ENCODE peak calls at places on chromosomes 6 and 20, in six cellular contexts. R is IMR-90, U is trophoblast cell, A is H1, O is neuronal stem cell, B is mesenchymal stem cell. N is an unnamed sample.

GRCh38 chr6:22231616-22232015 is 65.2 kb downstream of the PRL start:
- DNase-seq in R (peak), U (no peak), A (no peak), O (no peak), B (no peak), N (no peak)

GRCh38 chr20:9884061-9884460 is 45.2 kb upstream of the PAK5 start:
- DNase-seq in R (no peak), U (no peak), A (no peak), O (no peak), B (no peak), N (no peak)

GRCh38 chr20:25032065-25032477 is 25.9 kb downstream of the ACSS1 start:
- DNase-seq in R (no peak), U (no peak), A (no peak), O (no peak), B (no peak), N (no peak)

GRCh38 chr20:8932192-8933150 is 136.4 kb upstream of the PLCB4 start:
- DNase-seq in R (peak), U (no peak), A (no peak), O (no peak), B (peak), N (no peak)

GRCh38 chr6:53524455-53524815 is 20.5 kb downstream of the GCLC start:
- DNase-seq in R (peak), U (peak), A (no peak), O (no peak), B (peak), N (no peak)

GRCh38 chr20:34954905-34955231 is 738 bp downstream of the GSS start:
- DNase-seq in R (peak), U (peak), A (no peak), O (no peak), B (no peak), N (no peak)

GRCh38 chr6:42007753-42008528 is 42.4 kb upstream of the TAF8 start:
- DNase-seq in R (no peak), U (no peak), A (no peak), O (no peak), B (no peak), N (no peak)

GRCh38 chr20:41094656-41095055 is 42.7 kb upstream of the PLCG1 start:
- DNase-seq in R (peak), U (no peak), A (no peak), O (no peak), B (peak), N (no peak)

GRCh38 chr20:62255976-62256375 is 17.7 kb downstream of the OSBPL2 start:
- DNase-seq in R (no peak), U (no peak), A (no peak), O (no peak), B (no peak), N (no peak)

GRCh38 chr6:113570176-113570575 is 287.0 kb upstream of the MARCKS start:
- DNase-seq in R (no peak), U (no peak), A (no peak), O (no peak), B (no peak), N (no peak)

GRCh38 chr6:122956376-122956775 is 39.7 kb upstream of the CLVS2 start:
- DNase-seq in R (no peak), U (no peak), A (no peak), O (no peak), B (no peak), N (peak)

GRCh38 chr6:69155467-69155866 is 520.4 kb downstream of the ADGRB3 start:
- DNase-seq in R (no peak), U (no peak), A (no peak), O (no peak), B (no peak), N (no peak)

GRCh38 chr20:32439132-32439829 is 81.2 kb downstream of the ASXL1 start:
- DNase-seq in R (peak), U (no peak), A (no peak), O (no peak), B (peak), N (no peak)

GRCh38 chr6:121499666-121500065 is 64.2 kb downstream of the GJA1 start:
- DNase-seq in R (no peak), U (no peak), A (no peak), O (no peak), B (no peak), N (no peak)

GRCh38 chr20:10271470-10272219 is 53.0 kb downstream of the SNAP25 start:
- DNase-seq in R (peak), U (no peak), A (no peak), O (no peak), B (no peak), N (no peak)

GRCh38 chr20:64143018-64143801 is 21.0 kb upstream of the MYT1 start:
- DNase-seq in R (no peak), U (no peak), A (no peak), O (no peak), B (no peak), N (no peak)

GRCh38 chr20:10861619-10862018 is 187.8 kb upstream of the JAG1 start:
- DNase-seq in R (no peak), U (no peak), A (no peak), O (no peak), B (no peak), N (no peak)

GRCh38 chr20:63246490-63247284 is 7.6 kb downstream of the NKAIN4 start:
- DNase-seq in R (no peak), U (no peak), A (no peak), O (no peak), B (no peak), N (peak)

GRCh38 chr20:46182801-46183200 is 64.7 kb downstream of the CD40 start:
- DNase-seq in R (no peak), U (no peak), A (no peak), O (no peak), B (no peak), N (no peak)

GRCh38 chr20:13422637-13423036 is 201.6 kb downstream of the ISM1 start:
- DNase-seq in R (peak), U (no peak), A (no peak), O (no peak), B (peak), N (no peak)

GRCh38 chr20:25252226-25252625 is 4.3 kb downstream of the PYGB start:
- DNase-seq in R (no peak), U (no peak), A (no peak), O (no peak), B (no peak), N (no peak)

GRCh38 chr6:20542927-20543602 is 8.8 kb downstream of the CDKAL1 start:
- DNase-seq in R (peak), U (peak), A (no peak), O (no peak), B (peak), N (no peak)

GRCh38 chr6:19279137-19279747 is 557.9 kb upstream of the ID4 start:
- DNase-seq in R (no peak), U (no peak), A (no peak), O (no peak), B (no peak), N (no peak)

GRCh38 chr6:90135672-90136071 is 161.0 kb downstream of the BACH2 start:
- DNase-seq in R (peak), U (no peak), A (no peak), O (no peak), B (peak), N (no peak)

GRCh38 chr20:58552366-58552934 is 37.3 kb upstream of the APCDD1L start:
- DNase-seq in R (no peak), U (no peak), A (no peak), O (no peak), B (no peak), N (peak)

GRCh38 chr6:10237284-10238043 is 177.4 kb downstream of the TFAP2A start:
- DNase-seq in R (peak), U (peak), A (no peak), O (no peak), B (no peak), N (no peak)

GRCh38 chr6:36998723-36999466 is 6.6 kb upstream of the FGD2 start:
- DNase-seq in R (no peak), U (no peak), A (no peak), O (no peak), B (no peak), N (no peak)

GRCh38 chr6:113428702-113429101 is 428.4 kb upstream of the MARCKS start:
- DNase-seq in R (peak), U (no peak), A (no peak), O (no peak), B (peak), N (no peak)

DNA sequence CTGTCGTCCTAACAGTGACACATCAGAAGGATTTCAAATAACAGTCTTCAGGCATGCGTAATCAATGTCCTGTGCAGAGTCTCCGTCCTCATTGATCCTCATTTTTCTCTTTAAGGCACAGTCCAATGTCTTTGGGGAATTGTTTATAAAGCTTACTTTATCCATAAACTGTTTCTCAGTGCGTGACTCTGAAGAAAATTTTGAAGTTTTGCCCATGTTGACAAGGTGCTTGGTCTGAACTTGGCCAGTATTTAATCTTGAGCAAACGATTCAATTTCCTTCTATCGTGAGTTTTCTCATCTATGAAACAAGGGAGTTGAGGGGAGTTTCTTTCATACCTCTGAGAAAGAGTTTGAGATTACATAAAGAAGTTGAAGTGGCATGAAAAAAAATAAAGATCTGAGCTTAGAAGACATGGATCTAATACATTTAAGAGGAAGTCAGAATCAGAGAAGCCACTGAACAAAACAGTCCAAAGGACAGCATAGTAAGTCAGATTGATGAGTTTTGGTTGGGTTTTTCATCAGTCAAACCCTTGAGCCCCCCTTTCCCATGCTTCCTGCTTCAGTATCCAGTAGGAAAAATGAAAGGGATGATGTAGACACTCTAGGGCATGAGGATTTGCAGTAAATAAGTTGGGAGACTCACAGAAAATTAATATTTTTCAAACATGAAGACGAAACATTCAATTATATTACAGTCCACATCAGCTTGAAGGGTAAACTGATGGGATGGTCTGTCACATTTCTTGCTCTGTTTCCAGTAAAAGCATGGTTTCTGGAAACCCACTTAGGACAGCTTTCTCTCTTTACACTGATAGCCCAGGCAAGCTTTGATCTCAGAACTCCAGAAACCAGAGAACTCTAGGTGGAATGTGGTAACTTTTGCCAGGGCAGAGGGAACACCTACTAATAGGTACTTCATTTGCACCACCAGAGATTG is 8.1 kb downstream of the EDN1 start:
- DNase-seq in R (no peak), U (no peak), A (no peak), O (no peak), B (no peak), N (no peak)
- H3K14ac ChIP-seq in R (no peak), U (no peak), A (no peak), O (no peak), B (no peak), N (no peak)

GRCh38 chr6:28541996-28542395 is 16.3 kb downstream of the GPX5 start:
- DNase-seq in R (no peak), U (no peak), A (no peak), O (no peak), B (no peak), N (no peak)
- H3K14ac ChIP-seq in R (no peak), U (no peak), A (no peak), O (no peak), B (no peak), N (peak)

GRCh38 chr6:55562318-55562717 is 16.7 kb downstream of the HMGCLL1 start:
- DNase-seq in R (no peak), U (no peak), A (no peak), O (no peak), B (no peak), N (no peak)
- H3K14ac ChIP-seq in R (no peak), U (no peak), A (no peak), O (no peak), B (no peak), N (no peak)

DNA sequence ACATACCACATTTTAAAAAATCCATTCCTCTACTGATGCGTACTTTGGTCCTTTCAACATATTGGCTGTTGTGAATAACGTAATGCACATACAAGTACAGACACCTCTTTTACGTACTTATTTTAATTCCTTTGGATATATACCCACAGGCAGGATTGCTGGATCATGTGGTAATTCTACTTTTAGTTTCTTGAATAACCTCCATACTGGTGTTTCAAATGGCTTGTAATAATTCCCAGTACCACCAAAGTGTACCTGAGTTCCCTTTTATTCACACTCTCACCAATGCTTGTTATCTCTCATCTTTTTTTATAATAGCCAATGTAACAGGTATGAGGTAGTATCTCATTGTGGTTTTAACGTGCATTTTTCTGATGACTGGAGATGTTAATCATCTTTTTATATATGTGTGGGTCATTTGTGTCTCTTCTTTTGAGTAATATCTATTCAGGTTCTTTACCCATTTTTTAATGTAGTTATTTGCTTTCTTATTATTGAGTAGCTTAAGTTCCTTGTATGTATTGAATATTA is 191.9 kb downstream of the ADGB start:
- DNase-seq in R (no peak), U (no peak), A (no peak), O (no peak), B (no peak), N (no peak)
- H3K14ac ChIP-seq in R (no peak), U (no peak), A (no peak), O (no peak), B (no peak), N (no peak)

DNA sequence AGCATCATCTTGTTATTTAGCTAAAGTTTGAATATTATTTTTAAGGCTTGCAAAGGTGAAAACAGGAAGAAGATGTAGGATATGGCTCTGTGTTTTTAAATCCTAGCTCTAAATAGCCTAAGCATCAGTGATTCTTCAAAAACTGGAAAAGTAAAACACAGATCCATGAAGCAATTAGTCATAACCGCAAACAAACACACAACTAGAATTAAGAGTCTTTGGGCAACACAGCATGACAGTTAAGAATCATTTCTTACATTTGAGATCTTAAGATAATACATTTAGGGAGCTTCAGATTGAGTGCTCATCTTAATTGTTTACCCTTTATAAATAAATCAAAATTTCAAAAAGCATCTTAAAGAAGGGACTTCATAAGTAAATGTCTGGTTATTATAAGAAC is 115.8 kb upstream of the MAP7 start:
- DNase-seq in R (no peak), U (no peak), A (no peak), O (no peak), B (no peak), N (no peak)
- H3K14ac ChIP-seq in R (no peak), U (no peak), A (no peak), O (no peak), B (no peak), N (no peak)

GRCh38 chr6:145036848-145037567 is 698.3 kb downstream of the EPM2A start:
- DNase-seq in R (peak), U (peak), A (no peak), O (no peak), B (peak), N (no peak)
- H3K14ac ChIP-seq in R (no peak), U (no peak), A (no peak), O (no peak), B (no peak), N (no peak)

GRCh38 chr6:149614352-149614751 is 34.2 kb downstream of the KATNA1 start:
- DNase-seq in R (peak), U (peak), A (no peak), O (no peak), B (no peak), N (no peak)

DNA sequence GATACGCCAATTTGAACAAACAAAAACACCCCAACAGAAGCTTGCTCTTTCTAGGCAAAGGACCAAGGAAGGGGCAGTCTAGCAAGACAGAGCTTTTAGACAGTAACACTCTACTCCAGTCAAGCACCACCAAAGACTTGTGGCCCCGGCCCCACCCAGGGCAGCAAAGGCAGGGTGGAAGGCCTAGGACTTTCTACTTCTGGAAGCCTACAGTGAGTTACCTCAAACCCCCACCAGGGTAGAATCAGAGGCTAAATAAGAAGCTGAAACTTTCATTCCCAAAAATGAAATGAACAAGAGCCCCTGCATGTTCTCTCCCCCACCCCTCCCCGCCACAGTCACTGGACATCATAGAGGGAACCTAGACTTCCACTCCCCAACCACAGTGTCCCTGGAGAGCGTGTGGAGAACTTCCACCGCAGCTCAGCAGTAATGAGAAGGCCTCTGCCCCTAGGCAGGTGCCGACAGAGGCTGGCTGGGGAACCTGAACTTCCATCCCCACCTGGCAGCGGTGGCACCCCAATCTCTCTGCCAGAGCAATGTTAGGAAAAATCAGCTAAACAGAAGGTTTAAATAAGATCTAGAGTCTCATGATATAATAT is 40.0 kb downstream of the KATNA1 start:
- DNase-seq in R (no peak), U (no peak), A (no peak), O (no peak), B (no peak), N (no peak)
- H3K14ac ChIP-seq in R (no peak), U (no peak), A (no peak), O (no peak), B (no peak), N (no peak)

DNA sequence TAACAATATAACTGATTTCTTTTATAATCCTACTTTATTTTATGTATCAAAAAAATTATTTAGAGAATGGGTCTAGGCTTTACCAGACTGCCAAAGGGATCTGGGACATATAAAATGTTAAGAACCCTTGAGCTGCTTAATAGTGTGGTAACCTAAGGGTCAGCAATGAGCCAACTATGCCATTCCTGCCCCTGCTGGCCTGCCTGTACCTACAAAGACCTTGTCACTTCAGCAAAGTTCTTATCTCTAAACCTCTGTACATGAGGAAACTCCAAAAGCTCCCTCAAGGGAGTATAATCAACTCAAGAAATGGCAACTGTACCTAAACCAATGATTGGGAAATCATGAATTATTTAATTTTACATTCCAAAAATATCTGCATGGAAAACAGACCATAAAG is 266.9 kb downstream of the PKHD1 start:
- DNase-seq in R (no peak), U (no peak), A (no peak), O (no peak), B (no peak), N (no peak)
- H3K14ac ChIP-seq in R (no peak), U (no peak), A (no peak), O (no peak), B (no peak), N (no peak)

GRCh38 chr20:51960004-51960403 is 157.7 kb upstream of the SALL4 start:
- DNase-seq in R (no peak), U (no peak), A (no peak), O (no peak), B (no peak), N (no peak)
- H3K14ac ChIP-seq in R (no peak), U (no peak), A (no peak), O (no peak), B (no peak), N (no peak)

N was measured in H9.